ENCODE peak calls at places on chromosomes 16 and 17, in four cellular contexts. E is GM23338; W is ovary; J is CD4-positive, alpha-beta memory T cell. O is an unnamed sample. For H3K4me1, the result is how much of the 10 kb centered on the place peaks cover.

GRCh38 chr16:87855852-87856715 is 13.2 kb downstream of the SLC7A5 start:
- DNase-seq in W (no peak), E (no peak), J (no peak), O (no peak)

GRCh38 chr17:28572294-28573099 is 1.2 kb upstream of the PIGS start:
- DNase-seq in E (no peak), J (peak), W (no peak), O (no peak)

GRCh38 chr16:86346034-86346433 is 164.3 kb upstream of the FOXF1 start:
- DNase-seq in W (no peak), J (no peak), E (no peak), O (no peak)

GRCh38 chr17:35129973-35130351 is 8.5 kb downstream of the FNDC8 start:
- DNase-seq in E (no peak), J (no peak), W (no peak), O (no peak)

GRCh38 chr17:703081-703875 is 11.4 kb downstream of the VPS53 start:
- DNase-seq in W (no peak), E (no peak), J (no peak), O (no peak)

GRCh38 chr17:75853410-75853809 is 1.7 kb downstream of the WBP2 start:
- DNase-seq in J (no peak), W (no peak), E (no peak), O (peak)

GRCh38 chr17:29061036-29061435 is 18.1 kb downstream of the PIPOX start:
- DNase-seq in E (no peak), J (no peak), W (no peak), O (no peak)

GRCh38 chr16:58615280-58615679 is 14.3 kb downstream of the CNOT1 start:
- DNase-seq in E (no peak), W (no peak), J (no peak), O (no peak)

GRCh38 chr17:83186226-83186625 is 106.8 kb downstream of the METRNL start:
- DNase-seq in W (peak), E (no peak), J (no peak), O (peak)

GRCh38 chr16:57013268-57013667 is 23.9 kb downstream of the NLRC5 start:
- DNase-seq in W (no peak), E (no peak), J (no peak), O (peak)

GRCh38 chr16:27984121-27984520 is 79.4 kb downstream of the GSG1L start:
- DNase-seq in W (no peak), J (no peak), E (no peak), O (no peak)

GRCh38 chr16:50298075-50298460 is 31.7 kb downstream of the ADCY7 start:
- DNase-seq in J (no peak), W (no peak), E (no peak), O (no peak)

DNA sequence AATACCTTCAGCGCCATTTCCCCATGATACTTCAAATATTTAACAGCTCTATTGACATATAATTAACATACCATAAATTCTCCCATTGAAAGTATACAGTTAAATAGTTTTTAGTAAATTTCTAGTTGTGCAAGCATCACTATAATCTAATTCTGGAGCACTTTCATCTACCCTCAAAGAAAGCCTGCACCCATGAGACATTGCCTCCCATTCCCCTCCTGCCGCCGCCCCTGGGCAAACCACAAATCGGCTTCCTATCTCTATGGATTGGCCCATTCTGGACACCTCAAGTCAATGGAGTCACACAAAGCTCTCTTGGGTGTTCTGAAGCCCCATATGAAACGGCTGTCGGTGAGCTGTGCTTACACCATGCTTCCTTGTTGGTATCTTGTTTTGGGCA is 77.3 kb upstream of the CBX4 start:
- DNase-seq in W (no peak), E (no peak), J (no peak), O (no peak)
- H3K27ac ChIP-seq in W (no peak), E (no peak), J (no peak), O (no peak)

DNA sequence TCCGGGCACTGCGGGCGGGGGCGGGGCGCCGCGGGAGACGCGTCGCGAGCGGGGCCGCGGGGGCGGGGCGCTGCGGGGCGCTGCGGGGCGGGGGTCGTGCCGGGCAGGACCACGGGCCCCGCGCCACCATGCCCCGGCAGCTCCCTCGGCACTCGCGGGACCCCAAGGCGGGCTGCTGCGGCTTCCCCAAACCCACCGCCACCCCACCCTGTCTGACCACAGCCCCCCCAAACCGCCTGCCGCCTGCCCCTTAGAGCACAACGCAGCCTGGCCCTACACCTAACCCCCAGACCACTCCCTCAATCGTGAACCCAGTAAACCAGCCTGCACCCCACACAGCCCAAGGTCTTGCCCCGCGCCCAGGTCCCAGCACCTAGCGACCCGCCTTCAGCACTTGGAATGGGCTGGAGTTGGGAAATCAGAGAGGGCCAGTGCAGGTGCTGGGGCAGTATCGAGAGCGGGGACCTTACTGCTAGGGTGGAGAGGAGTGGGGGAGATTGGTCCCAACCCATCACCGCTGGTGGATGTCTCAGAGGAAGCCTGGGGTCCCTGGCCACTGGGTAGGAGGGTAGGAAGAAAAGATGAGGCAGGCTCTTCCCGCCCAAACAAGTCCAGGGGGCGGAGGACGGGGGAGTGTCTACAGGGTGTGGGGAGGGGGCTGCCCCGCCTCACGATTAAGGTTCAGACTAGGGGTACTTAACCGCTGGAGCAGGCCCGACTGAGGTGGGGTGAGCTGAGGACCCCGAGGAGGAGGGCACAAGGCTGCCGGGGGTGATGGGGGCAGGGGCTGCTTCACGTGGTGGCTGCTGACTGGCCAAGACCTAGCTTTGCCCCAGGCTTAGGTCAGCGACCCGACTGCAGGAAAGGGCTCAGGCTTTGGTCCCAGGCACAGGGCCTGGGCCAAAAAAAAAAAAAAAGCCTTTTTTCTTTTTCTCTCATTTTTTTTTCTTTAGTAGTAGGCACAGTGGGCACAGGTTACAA is 539 bp upstream of the VAMP2 start:
- DNase-seq in E (peak), J (no peak), W (peak), O (no peak)
- H3K4me1 ChIP-seq in E (under half), J (half or more), W (under half), O (under half)

GRCh38 chr16:81618187-81618586 is 160.9 kb upstream of the PLCG2 start:
- DNase-seq in W (no peak), E (no peak), J (no peak), O (no peak)

GRCh38 chr16:81616321-81617020 is 162.6 kb upstream of the PLCG2 start:
- DNase-seq in J (peak), W (peak), E (no peak), O (no peak)

GRCh38 chr16:81615833-81616232 is 163.3 kb upstream of the PLCG2 start:
- DNase-seq in W (no peak), J (no peak), E (no peak), O (no peak)

GRCh38 chr16:81615411-81615810 is 163.7 kb upstream of the PLCG2 start:
- DNase-seq in J (no peak), W (no peak), E (no peak), O (no peak)

DNA sequence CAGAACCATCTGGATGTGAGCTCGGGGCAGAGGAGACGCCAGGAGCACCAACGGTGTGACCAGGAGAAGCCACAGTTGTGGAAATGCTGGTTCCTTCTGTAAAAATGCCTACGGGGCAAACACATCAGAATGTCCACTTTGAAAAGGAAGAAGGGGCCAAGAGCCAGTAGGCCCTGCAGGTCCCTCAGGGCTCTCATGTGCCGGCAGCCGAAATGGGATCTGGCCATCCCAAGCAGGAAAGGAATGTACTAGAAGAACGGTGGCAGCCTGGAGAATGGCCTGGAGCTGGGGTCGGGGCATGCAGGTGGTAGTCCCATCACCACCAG is 162.1 kb upstream of the PLCG2 start:
- DNase-seq in J (no peak), W (no peak), E (no peak), O (no peak)
- H3K27ac ChIP-seq in J (peak), W (no peak), E (no peak), O (no peak)

GRCh38 chr17:61221181-61221580 is 178.5 kb upstream of the TBX2 start:
- DNase-seq in J (no peak), W (no peak), E (no peak), O (no peak)
- H3K4me1 ChIP-seq in J (under half), W (under half), E (under half), O (under half)

GRCh38 chr17:18921912-18922451 is 30.0 kb upstream of the SLC5A10 start:
- DNase-seq in W (no peak), E (no peak), J (no peak), O (no peak)
- H3K27ac ChIP-seq in W (no peak), E (peak), J (no peak), O (no peak)

DNA sequence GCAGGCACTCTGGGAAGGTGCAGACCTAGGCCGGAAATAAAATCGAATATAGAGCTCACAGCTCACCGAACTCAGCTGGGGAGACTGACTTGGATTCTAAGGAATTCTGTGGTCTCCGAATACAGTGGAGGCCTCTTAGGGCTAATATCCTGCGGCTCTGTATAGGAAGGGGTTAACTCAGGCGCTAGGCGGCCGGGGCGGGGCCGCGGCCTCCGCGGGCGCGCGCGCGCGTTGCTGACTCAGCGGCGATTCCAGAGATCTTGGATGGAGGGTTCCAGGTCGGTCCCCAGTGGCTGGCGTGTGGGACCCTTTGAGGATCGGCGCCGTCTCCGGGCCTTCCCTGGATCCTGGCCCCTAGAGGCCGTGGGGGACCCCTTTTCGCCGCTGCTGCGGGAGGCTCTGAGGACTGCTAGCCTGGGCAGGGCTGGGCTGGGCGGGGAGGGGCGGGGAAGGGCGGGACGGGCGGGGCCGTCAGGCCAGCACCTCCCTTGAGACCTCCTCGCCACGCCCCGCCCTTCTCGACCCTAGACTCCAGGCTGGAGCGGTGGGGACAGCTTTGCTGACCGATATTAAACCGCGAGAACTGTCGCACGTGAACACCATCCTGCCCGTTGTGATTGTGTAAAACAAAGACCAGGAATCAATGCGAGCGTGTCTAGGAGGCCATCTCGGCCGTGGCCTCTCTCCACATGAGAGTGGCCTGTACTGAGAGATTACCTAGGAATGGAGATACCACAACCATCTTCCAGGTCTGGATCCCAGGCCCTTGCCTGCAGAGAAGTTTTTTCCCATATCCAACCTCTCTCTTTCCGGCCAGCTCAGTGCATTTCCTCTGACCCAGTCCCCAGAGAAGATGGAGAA is 1.4 kb upstream of the PLEKHH3 start:
- DNase-seq in E (peak), W (peak), J (peak), O (peak)
- H3K4me1 ChIP-seq in E (under half), W (under half), J (half or more), O (under half)

DNA sequence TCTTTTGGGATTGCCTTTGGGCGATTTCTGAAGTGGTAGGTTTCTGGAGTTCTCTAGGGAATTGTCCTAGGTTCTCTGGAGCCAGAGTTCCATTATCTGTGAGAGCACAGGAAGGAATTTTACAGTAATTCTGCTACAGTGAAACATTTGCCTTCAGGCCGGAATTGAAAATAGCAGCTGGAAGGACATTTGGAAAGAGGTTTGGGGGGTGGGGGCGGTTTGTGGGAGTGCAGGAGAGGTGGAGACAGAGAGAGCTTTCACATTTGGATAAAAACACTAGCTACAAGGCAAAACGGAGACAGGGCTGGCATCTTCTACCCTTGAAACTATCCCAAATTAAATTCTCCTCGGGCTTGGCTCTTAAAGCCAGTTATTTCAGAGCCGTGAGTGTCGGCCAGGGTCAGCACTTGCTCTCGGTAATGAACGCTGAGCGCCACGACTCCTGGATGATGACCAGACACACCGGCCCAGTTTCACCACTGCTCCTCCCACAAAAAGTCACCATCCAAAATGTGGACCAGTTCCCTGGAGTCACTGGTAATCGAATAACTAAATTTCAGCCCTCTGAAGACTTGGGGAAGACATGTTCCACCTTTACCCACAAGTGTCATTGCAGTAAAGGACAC is 67.7 kb upstream of the TANC2 start:
- DNase-seq in J (no peak), W (no peak), E (no peak), O (no peak)
- H3K27ac ChIP-seq in J (no peak), W (no peak), E (no peak), O (no peak)

DNA sequence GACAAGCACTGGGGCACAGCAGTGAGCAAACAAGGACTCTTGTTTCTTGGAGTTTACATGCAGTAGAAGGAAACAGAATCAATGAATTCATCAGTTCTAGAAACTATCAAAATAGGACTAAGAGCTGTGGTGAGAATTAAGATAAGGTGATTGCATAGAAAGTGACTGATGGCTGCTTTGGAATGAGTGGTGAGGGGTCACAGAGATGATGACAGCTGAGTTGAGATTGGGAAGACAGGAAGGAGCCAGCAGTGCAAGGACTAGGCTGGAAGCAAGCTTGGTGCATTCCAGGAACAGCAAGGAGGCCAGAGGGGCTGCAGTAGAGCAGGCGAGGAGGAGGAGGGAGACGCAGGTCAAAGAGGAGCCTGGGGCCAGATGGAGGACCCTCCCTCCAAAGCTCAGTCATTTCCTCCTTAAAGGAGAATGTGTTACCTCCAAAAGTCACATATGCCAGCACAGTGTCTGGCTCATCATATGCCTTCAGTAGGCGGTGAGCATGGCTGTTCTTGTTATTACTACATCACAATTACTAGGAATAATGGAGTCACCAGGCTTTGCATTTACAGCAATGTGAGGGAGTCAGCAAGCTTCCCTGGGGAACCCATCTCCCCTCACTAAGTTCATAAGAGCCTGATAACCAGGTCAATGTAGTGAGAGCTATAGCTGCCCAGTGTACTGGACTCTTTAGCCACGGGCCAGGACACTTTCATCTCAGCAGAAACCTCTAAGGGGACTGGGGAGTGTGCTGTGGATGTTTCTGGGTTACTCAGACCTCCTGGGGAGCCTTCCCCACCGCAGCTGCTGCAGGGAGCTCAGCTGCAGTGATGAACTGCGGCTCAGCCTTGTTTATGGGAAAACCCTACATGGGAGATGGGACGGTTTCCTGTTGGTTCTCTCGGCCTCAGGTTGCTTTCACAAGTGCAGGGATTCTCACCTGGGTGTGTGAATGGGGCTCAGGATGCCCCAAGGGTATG is 157.2 kb downstream of the SEC14L1 start:
- DNase-seq in J (no peak), W (no peak), E (no peak), O (no peak)
- H3K4me1 ChIP-seq in J (under half), W (under half), E (under half), O (under half)